ENCODE peak calls at places on chromosomes 2 and 18, in five cellular contexts. One of them, this sample, is unnamed.

GRCh38 chr18:26863921-26864497 is 1.5 kb downstream of the AQP4 start:
- DNase-seq in astrocyte of the spinal cord: no peak
- DNase-seq in omental fat pad: no peak
- DNase-seq in right atrium auricular region: no peak
- DNase-seq in GM12865: no peak
- DNase-seq in this sample: no peak

GRCh38 chr2:176681584-176682115 is 412.4 kb downstream of the MTX2 start:
- DNase-seq in astrocyte of the spinal cord: no peak
- DNase-seq in right atrium auricular region: no peak
- DNase-seq in omental fat pad: no peak
- DNase-seq in GM12865: no peak
- DNase-seq in this sample: no peak

GRCh38 chr18:2853173-2853925 is 6.5 kb downstream of the EMILIN2 start:
- DNase-seq in right atrium auricular region: peak; percentile 55
- DNase-seq in omental fat pad: no peak
- DNase-seq in GM12865: no peak
- DNase-seq in astrocyte of the spinal cord: no peak
- DNase-seq in this sample: no peak

GRCh38 chr2:212863185-212863588 is 288.2 kb downstream of the IKZF2 start:
- DNase-seq in GM12865: peak; percentile 64
- DNase-seq in right atrium auricular region: no peak
- DNase-seq in omental fat pad: no peak
- DNase-seq in astrocyte of the spinal cord: peak; percentile 25
- DNase-seq in this sample: peak; percentile 79

GRCh38 chr18:26405190-26405781 is 143.1 kb downstream of the KCTD1 start:
- DNase-seq in astrocyte of the spinal cord: peak; percentile 56
- DNase-seq in right atrium auricular region: no peak
- DNase-seq in omental fat pad: no peak
- DNase-seq in GM12865: peak; percentile 74
- DNase-seq in this sample: peak; percentile 46

GRCh38 chr2:212428685-212429480 is 109.7 kb downstream of the ERBB4 start:
- DNase-seq in right atrium auricular region: no peak
- DNase-seq in astrocyte of the spinal cord: no peak
- DNase-seq in omental fat pad: no peak
- DNase-seq in GM12865: no peak
- DNase-seq in this sample: peak; percentile 56

GRCh38 chr18:49435170-49435569 is 25.3 kb downstream of the DYM start:
- DNase-seq in GM12865: no peak
- DNase-seq in astrocyte of the spinal cord: no peak
- DNase-seq in right atrium auricular region: no peak
- DNase-seq in omental fat pad: no peak
- DNase-seq in this sample: no peak

GRCh38 chr2:240911641-240912265 is 5.6 kb downstream of the CROCC2 start:
- DNase-seq in GM12865: no peak
- DNase-seq in astrocyte of the spinal cord: peak; percentile 40
- DNase-seq in right atrium auricular region: no peak
- DNase-seq in omental fat pad: no peak
- DNase-seq in this sample: no peak

GRCh38 chr2:20391951-20392699 is 41.5 kb upstream of the PUM2 start:
- DNase-seq in GM12865: no peak
- DNase-seq in right atrium auricular region: peak; percentile 50
- DNase-seq in astrocyte of the spinal cord: no peak
- DNase-seq in omental fat pad: no peak
- DNase-seq in this sample: no peak

GRCh38 chr18:3648695-3649094 is 198.7 kb downstream of the TGIF1 start:
- DNase-seq in right atrium auricular region: no peak
- DNase-seq in GM12865: no peak
- DNase-seq in astrocyte of the spinal cord: no peak
- DNase-seq in omental fat pad: no peak
- DNase-seq in this sample: peak; percentile 71

GRCh38 chr2:187853413-187853812 is 299.2 kb upstream of the TFPI start:
- DNase-seq in omental fat pad: no peak
- DNase-seq in right atrium auricular region: no peak
- DNase-seq in astrocyte of the spinal cord: no peak
- DNase-seq in GM12865: no peak
- DNase-seq in this sample: no peak

GRCh38 chr2:168997794-168998193 is 33.3 kb downstream of the ABCB11 start:
- DNase-seq in astrocyte of the spinal cord: peak; percentile 75
- DNase-seq in GM12865: no peak
- DNase-seq in right atrium auricular region: no peak
- DNase-seq in omental fat pad: no peak
- DNase-seq in this sample: no peak

GRCh38 chr18:77132369-77133050 is at the start of gene MBP:
- DNase-seq in right atrium auricular region: no peak
- DNase-seq in omental fat pad: no peak
- DNase-seq in GM12865: peak; percentile 83
- DNase-seq in astrocyte of the spinal cord: no peak
- DNase-seq in this sample: no peak

GRCh38 chr18:77135339-77136075 is 2.9 kb upstream of the MBP start:
- DNase-seq in astrocyte of the spinal cord: no peak
- DNase-seq in GM12865: no peak
- DNase-seq in right atrium auricular region: no peak
- DNase-seq in omental fat pad: no peak
- DNase-seq in this sample: no peak

GRCh38 chr18:77133051-77133919 is 702 bp upstream of the MBP start:
- DNase-seq in right atrium auricular region: no peak
- DNase-seq in GM12865: no peak
- DNase-seq in omental fat pad: no peak
- DNase-seq in astrocyte of the spinal cord: no peak
- DNase-seq in this sample: no peak

GRCh38 chr18:77134611-77135010 is 2.0 kb upstream of the MBP start:
- DNase-seq in GM12865: no peak
- DNase-seq in right atrium auricular region: no peak
- DNase-seq in omental fat pad: no peak
- DNase-seq in astrocyte of the spinal cord: no peak
- DNase-seq in this sample: no peak

DNA sequence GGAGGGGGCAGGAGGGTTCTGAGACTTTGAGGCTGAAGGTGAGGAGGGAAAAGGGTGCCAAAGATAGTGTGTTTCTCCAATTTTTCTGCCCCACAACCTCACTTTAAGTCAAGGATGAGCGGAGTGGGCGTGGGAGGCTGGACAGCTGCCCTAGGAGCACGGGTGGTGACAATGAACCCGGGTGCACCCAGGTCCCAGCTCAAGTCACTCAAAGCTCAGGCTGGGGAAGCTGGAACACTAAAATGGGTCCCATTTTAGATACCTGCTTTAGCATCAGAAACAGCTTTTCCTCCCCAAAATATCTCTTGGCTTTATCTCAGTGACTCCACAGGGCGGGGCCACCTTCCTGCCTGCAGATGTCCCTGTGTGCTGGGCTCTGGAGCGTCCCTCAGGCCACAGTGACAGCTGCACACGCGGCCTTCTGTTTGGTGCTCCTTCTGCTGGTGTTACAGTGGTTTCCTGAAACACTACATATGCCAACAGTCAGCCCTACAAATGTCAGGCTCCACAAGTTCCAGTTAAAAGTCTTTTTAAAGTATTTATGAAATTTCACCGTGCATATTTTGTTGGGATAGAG is 1.4 kb upstream of the MBP start:
- DNase-seq in astrocyte of the spinal cord: no peak
- DNase-seq in GM12865: peak; percentile 35
- DNase-seq in right atrium auricular region: no peak
- DNase-seq in omental fat pad: no peak
- DNase-seq in this sample: no peak
- TF ChIP-seq CTCF in astrocyte of the spinal cord: no peak
- TF ChIP-seq CTCF in GM12865: no peak
- TF ChIP-seq CTCF in right atrium auricular region: peak; percentile 44
- TF ChIP-seq CTCF in omental fat pad: no peak
- TF ChIP-seq CTCF in this sample: no peak

GRCh38 chr2:181894381-181894780 is 2.9 kb downstream of the ITPRID2 start:
- DNase-seq in right atrium auricular region: no peak
- DNase-seq in omental fat pad: no peak
- DNase-seq in astrocyte of the spinal cord: peak; percentile 40
- DNase-seq in GM12865: no peak
- DNase-seq in this sample: no peak

GRCh38 chr2:181891966-181892794 is 650 bp downstream of the ITPRID2 start:
- DNase-seq in right atrium auricular region: peak; percentile 68
- DNase-seq in GM12865: peak; percentile 77
- DNase-seq in astrocyte of the spinal cord: peak; percentile 80
- DNase-seq in omental fat pad: peak; percentile 26
- DNase-seq in this sample: peak; percentile 87

GRCh38 chr2:181892795-181893435 is 1.4 kb downstream of the ITPRID2 start:
- DNase-seq in GM12865: no peak
- DNase-seq in omental fat pad: no peak
- DNase-seq in right atrium auricular region: no peak
- DNase-seq in astrocyte of the spinal cord: peak; percentile 58
- DNase-seq in this sample: no peak

GRCh38 chr2:181887056-181887455 is 4.5 kb upstream of the ITPRID2 start:
- DNase-seq in right atrium auricular region: no peak
- DNase-seq in GM12865: no peak
- DNase-seq in astrocyte of the spinal cord: no peak
- DNase-seq in omental fat pad: no peak
- DNase-seq in this sample: no peak

GRCh38 chr2:181891258-181891965 is at the start of gene ITPRID2:
- DNase-seq in right atrium auricular region: peak; percentile 73
- DNase-seq in astrocyte of the spinal cord: peak; percentile 92
- DNase-seq in GM12865: peak; percentile 92
- DNase-seq in omental fat pad: peak; percentile 25
- DNase-seq in this sample: peak; percentile 93
- TF ChIP-seq CTCF in right atrium auricular region: no peak
- TF ChIP-seq CTCF in astrocyte of the spinal cord: no peak
- TF ChIP-seq CTCF in GM12865: no peak
- TF ChIP-seq CTCF in omental fat pad: no peak
- TF ChIP-seq CTCF in this sample: no peak

GRCh38 chr2:219998714-219999227 is 371.3 kb downstream of the SLC4A3 start:
- DNase-seq in right atrium auricular region: no peak
- DNase-seq in astrocyte of the spinal cord: no peak
- DNase-seq in omental fat pad: no peak
- DNase-seq in GM12865: no peak
- DNase-seq in this sample: no peak
- TF ChIP-seq CTCF in right atrium auricular region: no peak
- TF ChIP-seq CTCF in astrocyte of the spinal cord: no peak
- TF ChIP-seq CTCF in omental fat pad: no peak
- TF ChIP-seq CTCF in GM12865: peak; percentile 8
- TF ChIP-seq CTCF in this sample: peak; percentile 26

DNA sequence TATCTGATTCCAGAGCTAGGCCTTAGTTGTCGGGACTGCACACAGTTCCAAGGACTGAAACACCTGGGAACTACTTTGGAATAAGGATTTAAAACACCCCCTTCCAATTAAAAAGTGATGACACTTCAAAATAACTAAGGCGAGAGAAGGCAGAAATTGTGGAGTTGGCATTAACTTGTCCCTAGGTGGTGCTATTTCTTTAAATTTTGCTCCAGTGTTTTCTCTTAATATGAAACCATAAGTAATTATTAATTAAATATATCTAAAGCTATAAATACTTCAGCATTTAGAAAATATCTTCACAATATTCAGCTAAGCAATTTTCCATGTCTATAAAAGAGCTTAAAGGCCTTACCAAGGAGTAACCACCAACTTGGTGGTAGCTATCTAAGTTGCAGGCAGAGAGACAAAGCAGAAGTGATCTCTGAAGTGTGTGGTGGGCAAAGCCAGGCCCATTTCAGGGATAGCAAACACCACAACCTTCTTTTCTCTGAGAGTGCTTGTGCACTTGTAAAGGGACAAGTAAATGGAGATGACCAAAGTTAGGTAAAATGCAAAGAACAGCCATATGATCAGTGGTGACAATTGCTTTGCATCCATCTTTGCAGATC is 186.8 kb upstream of the PGAP1 start:
- DNase-seq in omental fat pad: no peak
- DNase-seq in right atrium auricular region: no peak
- DNase-seq in GM12865: peak; percentile 41
- DNase-seq in astrocyte of the spinal cord: peak; percentile 45
- DNase-seq in this sample: peak; percentile 60
- TF ChIP-seq CTCF in omental fat pad: no peak
- TF ChIP-seq CTCF in right atrium auricular region: peak; percentile 74
- TF ChIP-seq CTCF in GM12865: peak; percentile 42
- TF ChIP-seq CTCF in astrocyte of the spinal cord: peak; percentile 53
- TF ChIP-seq CTCF in this sample: peak; percentile 77

GRCh38 chr2:73020306-73020656 is 51.2 kb downstream of the SFXN5 start:
- DNase-seq in astrocyte of the spinal cord: no peak
- DNase-seq in omental fat pad: no peak
- DNase-seq in GM12865: no peak
- DNase-seq in right atrium auricular region: no peak
- DNase-seq in this sample: no peak

GRCh38 chr2:73022024-73022568 is 49.4 kb downstream of the SFXN5 start:
- DNase-seq in right atrium auricular region: peak; percentile 34
- DNase-seq in astrocyte of the spinal cord: no peak
- DNase-seq in omental fat pad: no peak
- DNase-seq in GM12865: no peak
- DNase-seq in this sample: no peak

GRCh38 chr2:73021371-73022010 is 50.0 kb downstream of the SFXN5 start:
- DNase-seq in GM12865: no peak
- DNase-seq in astrocyte of the spinal cord: no peak
- DNase-seq in omental fat pad: no peak
- DNase-seq in right atrium auricular region: no peak
- DNase-seq in this sample: no peak

GRCh38 chr2:73018188-73018825 is 53.2 kb downstream of the SFXN5 start:
- DNase-seq in right atrium auricular region: no peak
- DNase-seq in omental fat pad: no peak
- DNase-seq in GM12865: no peak
- DNase-seq in astrocyte of the spinal cord: peak; percentile 6
- DNase-seq in this sample: no peak

GRCh38 chr2:73020657-73021370 is 50.7 kb downstream of the SFXN5 start:
- DNase-seq in omental fat pad: no peak
- DNase-seq in right atrium auricular region: peak; percentile 32
- DNase-seq in GM12865: no peak
- DNase-seq in astrocyte of the spinal cord: peak; percentile 79
- DNase-seq in this sample: no peak
- TF ChIP-seq CTCF in omental fat pad: no peak
- TF ChIP-seq CTCF in right atrium auricular region: no peak
- TF ChIP-seq CTCF in GM12865: no peak
- TF ChIP-seq CTCF in astrocyte of the spinal cord: no peak
- TF ChIP-seq CTCF in this sample: no peak

DNA sequence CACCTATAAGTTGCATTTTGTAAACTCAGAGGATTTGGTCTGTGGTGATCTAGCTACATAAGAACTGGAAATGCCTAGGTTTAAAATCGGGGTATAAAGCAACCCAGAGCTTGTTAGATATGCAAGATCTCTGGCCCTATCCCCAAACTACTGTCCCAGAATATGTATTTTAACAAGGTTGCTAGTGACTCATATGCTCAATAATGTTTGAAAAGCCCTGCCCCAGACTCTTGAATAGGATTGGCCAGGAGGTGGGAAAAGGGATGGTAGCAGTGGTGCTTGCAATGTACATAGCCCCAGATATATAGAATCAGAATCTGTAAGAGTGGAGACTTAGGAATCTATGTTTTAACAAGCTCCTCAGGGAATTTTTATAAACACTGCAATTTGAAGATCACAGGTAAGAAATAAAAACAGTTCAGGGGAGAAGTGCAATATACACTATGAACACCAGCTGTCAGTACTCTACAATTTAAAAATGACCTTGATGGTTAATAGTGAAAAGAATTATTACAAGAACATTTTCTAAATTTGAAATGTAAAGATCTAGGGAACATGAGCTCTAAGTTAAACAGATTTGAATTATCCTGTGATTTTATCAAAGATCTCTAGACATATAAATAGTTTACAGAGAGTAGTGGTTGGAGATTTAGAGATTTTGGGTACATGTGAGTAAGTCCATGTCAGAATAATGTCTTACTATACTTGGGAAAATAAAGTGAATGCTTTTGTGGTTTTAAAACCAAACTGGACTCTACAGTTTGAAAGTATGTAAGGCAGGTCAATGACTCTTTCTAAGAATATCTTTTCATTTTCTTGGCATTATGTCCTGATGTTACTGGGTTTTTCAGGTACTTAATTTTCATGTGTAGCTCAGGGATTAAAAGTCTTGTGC is 7.7 kb upstream of the MMADHC start:
- DNase-seq in right atrium auricular region: no peak
- DNase-seq in astrocyte of the spinal cord: peak; percentile 38
- DNase-seq in omental fat pad: no peak
- DNase-seq in GM12865: no peak
- DNase-seq in this sample: no peak
- TF ChIP-seq CTCF in right atrium auricular region: peak; percentile 9
- TF ChIP-seq CTCF in astrocyte of the spinal cord: peak; percentile 54
- TF ChIP-seq CTCF in omental fat pad: no peak
- TF ChIP-seq CTCF in GM12865: peak; percentile 6
- TF ChIP-seq CTCF in this sample: peak; percentile 33

This sample was measured in A673.